ENCODE peak calls at places on chromosomes 1 and 21, in six cellular contexts. P, E, X, Z, I and H are unnamed samples. For H3K27me3, the result is how much of the 10 kb centered on the place peaks cover.

GRCh38 chr1:27109103-27109822 is 45.7 kb downstream of the SLC9A1 start:
- DNase-seq in Z (no peak), P (no peak), E (peak), X (no peak), I (no peak), H (no peak)

GRCh38 chr1:77876884-77877283 is 11.5 kb upstream of the NEXN start:
- DNase-seq in I (no peak), P (peak), E (peak), X (no peak), Z (no peak), H (peak)

GRCh38 chr1:98260839-98261238 is 340.0 kb upstream of the DPYD start:
- DNase-seq in I (no peak), Z (no peak), P (no peak), E (no peak), X (no peak), H (no peak)

GRCh38 chr1:178726545-178726944 is 1.5 kb downstream of the RALGPS2 start:
- DNase-seq in E (no peak), Z (no peak), P (no peak), I (no peak), X (no peak), H (no peak)

GRCh38 chr1:26477446-26478152 is 5.4 kb downstream of the HMGN2 start:
- DNase-seq in X (no peak), E (no peak), Z (no peak), P (peak), I (no peak), H (no peak)

GRCh38 chr1:173267453-173267945 is 60.4 kb upstream of the TNFSF4 start:
- DNase-seq in E (peak), P (peak), Z (no peak), X (no peak), I (no peak), H (peak)

GRCh38 chr1:97368296-97368695 is 552.5 kb downstream of the DPYD start:
- DNase-seq in X (no peak), E (no peak), I (no peak), Z (no peak), P (no peak), H (no peak)

GRCh38 chr1:2474933-2475371 is 1.1 kb upstream of the PLCH2 start:
- DNase-seq in E (no peak), Z (no peak), I (no peak), X (no peak), P (no peak), H (no peak)

GRCh38 chr1:226733309-226733708 is 5.8 kb downstream of the ITPKB start:
- DNase-seq in P (no peak), Z (no peak), I (no peak), E (no peak), X (no peak), H (no peak)

GRCh38 chr21:42992943-42993712 is 18.8 kb downstream of the PKNOX1 start:
- DNase-seq in Z (no peak), E (peak), P (peak), X (no peak), I (no peak), H (no peak)

GRCh38 chr1:204307334-204307883 is 52.3 kb downstream of the PLEKHA6 start:
- DNase-seq in I (no peak), Z (no peak), E (peak), P (peak), X (no peak), H (no peak)

GRCh38 chr21:28669331-28669730 is 323.3 kb downstream of the LTN1 start:
- DNase-seq in P (peak), Z (no peak), E (no peak), I (no peak), X (no peak), H (no peak)

GRCh38 chr21:36059823-36060158 is 535 bp downstream of the SETD4 start:
- DNase-seq in I (no peak), E (no peak), P (no peak), X (no peak), Z (no peak), H (peak)

GRCh38 chr1:30757196-30757949 is at the start of gene LAPTM5:
- DNase-seq in P (peak), I (peak), E (peak), Z (peak), X (no peak), H (peak)

GRCh38 chr1:12438349-12438924 is 179.6 kb downstream of the DHRS3 start:
- DNase-seq in I (peak), P (peak), Z (no peak), X (no peak), E (no peak), H (no peak)

GRCh38 chr1:157156058-157156541 is 17.9 kb upstream of the ETV3 start:
- DNase-seq in Z (peak), X (no peak), I (peak), P (peak), E (peak), H (peak)

GRCh38 chr1:73327998-73328397 is 870.0 kb downstream of the LRRIQ3 start:
- DNase-seq in Z (no peak), P (no peak), E (no peak), I (no peak), X (no peak), H (no peak)

GRCh38 chr1:181257117-181257516 is 168.6 kb downstream of the IER5 start:
- DNase-seq in P (no peak), I (no peak), E (no peak), X (no peak), Z (no peak), H (no peak)

GRCh38 chr1:204293605-204294365 is 65.9 kb downstream of the PLEKHA6 start:
- DNase-seq in X (no peak), Z (no peak), E (peak), I (no peak), P (no peak), H (no peak)

GRCh38 chr1:59485171-59485570 is 188.3 kb downstream of the FGGY start:
- DNase-seq in E (no peak), X (no peak), I (no peak), Z (no peak), P (no peak), H (no peak)

GRCh38 chr1:64745181-64745985 is 508 bp downstream of the RAVER2 start:
- DNase-seq in X (no peak), I (no peak), E (peak), Z (peak), P (peak), H (peak)

GRCh38 chr1:180179162-180179957 is 24.7 kb downstream of the QSOX1 start:
- DNase-seq in I (no peak), X (no peak), Z (no peak), E (no peak), P (no peak), H (no peak)

GRCh38 chr1:154413177-154413576 is 8.0 kb downstream of the IL6R start:
- DNase-seq in Z (no peak), P (no peak), I (no peak), E (no peak), X (no peak), H (no peak)

GRCh38 chr21:31203371-31204054 is 140.5 kb downstream of the TIAM1 start:
- DNase-seq in P (peak), Z (no peak), X (no peak), E (peak), I (no peak), H (peak)

GRCh38 chr1:161738627-161739287 is 10.8 kb upstream of the DUSP12 start:
- DNase-seq in E (peak), X (peak), Z (no peak), P (peak), I (peak), H (peak)

GRCh38 chr1:93079685-93080141 is 630 bp downstream of the MTF2 start:
- DNase-seq in E (peak), P (peak), X (no peak), Z (no peak), I (no peak), H (no peak)

GRCh38 chr1:11399250-11399649 is 79.7 kb upstream of the DISP3 start:
- DNase-seq in Z (no peak), I (no peak), E (no peak), X (no peak), P (no peak), H (no peak)

GRCh38 chr1:224851210-224851849 is 78.1 kb upstream of the DNAH14 start:
- DNase-seq in I (peak), E (peak), P (peak), Z (peak), X (no peak), H (peak)

GRCh38 chr1:163528710-163529348 is 207.1 kb downstream of the NUF2 start:
- DNase-seq in E (peak), I (no peak), P (peak), X (no peak), Z (no peak), H (peak)

GRCh38 chr1:159872896-159873295 is 10.4 kb upstream of the VSIG8 start:
- DNase-seq in Z (no peak), I (no peak), P (no peak), X (no peak), E (no peak), H (no peak)

GRCh38 chr1:93805027-93805426 is 74.0 kb downstream of the DNTTIP2 start:
- DNase-seq in I (no peak), Z (no peak), E (no peak), X (no peak), P (peak), H (no peak)

GRCh38 chr21:44878053-44878982 is 4.8 kb upstream of the PTTG1IP start:
- DNase-seq in P (no peak), Z (no peak), E (no peak), X (no peak), I (no peak), H (no peak)

GRCh38 chr1:217526636-217527035 is 104.3 kb downstream of the GPATCH2 start:
- DNase-seq in X (no peak), E (no peak), P (no peak), I (no peak), Z (no peak), H (peak)
- H3K4me3 ChIP-seq in X (no peak), E (no peak), P (no peak), I (no peak), Z (no peak), H (no peak)

GRCh38 chr1:208183977-208184901 is 59.9 kb downstream of the PLXNA2 start:
- DNase-seq in E (peak), Z (no peak), I (no peak), P (peak), X (no peak), H (peak)

GRCh38 chr1:208185801-208186201 is 58.4 kb downstream of the PLXNA2 start:
- DNase-seq in P (peak), X (no peak), I (no peak), E (no peak), Z (no peak), H (no peak)

GRCh38 chr1:208181259-208181816 is 62.8 kb downstream of the PLXNA2 start:
- DNase-seq in P (no peak), E (no peak), Z (no peak), I (no peak), X (no peak), H (no peak)

GRCh38 chr1:208184993-208185703 is 59.0 kb downstream of the PLXNA2 start:
- DNase-seq in P (peak), X (no peak), I (no peak), Z (no peak), E (peak), H (no peak)

DNA sequence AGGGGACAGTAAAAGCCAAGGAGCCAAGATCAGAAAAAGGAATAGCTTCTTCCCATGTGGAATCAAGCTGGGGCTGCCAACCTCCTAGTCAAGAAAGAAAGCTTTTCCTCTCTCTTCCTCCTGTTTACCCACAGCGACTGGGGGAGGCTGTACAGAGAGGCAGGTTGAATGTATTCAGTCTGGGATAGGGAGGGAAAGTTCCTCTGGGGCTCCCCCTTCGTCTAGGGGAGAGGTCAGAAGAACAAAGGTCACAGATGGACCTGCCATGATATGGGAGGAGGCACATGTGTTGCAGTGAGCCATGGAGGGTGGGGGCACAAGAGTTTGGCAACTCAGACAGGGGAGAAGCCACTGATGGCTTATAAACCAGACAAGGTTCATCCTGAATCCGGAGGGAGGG is 61.3 kb downstream of the PLXNA2 start:
- DNase-seq in P (no peak), E (no peak), Z (no peak), X (no peak), I (no peak), H (no peak)
- H3K27ac ChIP-seq in P (no peak), E (no peak), Z (no peak), X (no peak), I (no peak), H (no peak)

GRCh38 chr1:37102656-37103382 is 68.5 kb upstream of the GRIK3 start:
- DNase-seq in X (no peak), Z (no peak), P (no peak), I (no peak), E (no peak), H (no peak)
- H3K27me3 ChIP-seq in X (under half), Z (under half), P (under half), I (under half), E (under half), H (under half)

DNA sequence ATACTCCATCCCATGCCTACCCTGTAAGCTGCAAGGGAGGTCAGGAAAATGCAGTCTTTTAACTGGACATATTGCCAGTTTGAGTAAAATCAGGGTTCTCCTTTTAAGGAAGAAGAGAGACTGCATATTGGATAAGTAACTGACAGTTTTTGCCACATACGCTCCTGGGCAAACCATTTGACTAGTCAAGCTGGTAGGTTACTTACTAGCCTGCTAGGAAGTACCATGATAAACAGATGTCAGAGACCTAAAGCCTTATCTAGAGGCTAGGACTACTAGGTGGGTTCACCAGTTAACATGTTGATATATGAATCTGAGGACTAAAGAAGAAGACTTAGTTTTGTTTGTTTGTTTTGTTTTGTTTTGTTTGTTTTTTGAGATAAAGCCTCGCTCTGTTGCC is 33.5 kb downstream of the EEIG2 start:
- DNase-seq in I (no peak), X (no peak), E (no peak), Z (no peak), P (no peak), H (no peak)
- H3K4me3 ChIP-seq in I (no peak), X (no peak), E (no peak), Z (no peak), P (no peak), H (no peak)

GRCh38 chr1:24695202-24695974 is 49.9 kb upstream of the CLIC4 start:
- DNase-seq in Z (no peak), I (no peak), P (no peak), E (peak), X (no peak), H (no peak)

GRCh38 chr1:24696033-24696755 is 49.1 kb upstream of the CLIC4 start:
- DNase-seq in P (no peak), E (no peak), X (no peak), I (no peak), Z (no peak), H (no peak)

GRCh38 chr1:24692351-24692980 is 49.4 kb downstream of the SRRM1 start:
- DNase-seq in P (peak), Z (no peak), I (no peak), X (no peak), E (no peak), H (no peak)

GRCh38 chr1:24694380-24694843 is 50.8 kb upstream of the CLIC4 start:
- DNase-seq in E (peak), Z (no peak), X (no peak), P (peak), I (no peak), H (no peak)

DNA sequence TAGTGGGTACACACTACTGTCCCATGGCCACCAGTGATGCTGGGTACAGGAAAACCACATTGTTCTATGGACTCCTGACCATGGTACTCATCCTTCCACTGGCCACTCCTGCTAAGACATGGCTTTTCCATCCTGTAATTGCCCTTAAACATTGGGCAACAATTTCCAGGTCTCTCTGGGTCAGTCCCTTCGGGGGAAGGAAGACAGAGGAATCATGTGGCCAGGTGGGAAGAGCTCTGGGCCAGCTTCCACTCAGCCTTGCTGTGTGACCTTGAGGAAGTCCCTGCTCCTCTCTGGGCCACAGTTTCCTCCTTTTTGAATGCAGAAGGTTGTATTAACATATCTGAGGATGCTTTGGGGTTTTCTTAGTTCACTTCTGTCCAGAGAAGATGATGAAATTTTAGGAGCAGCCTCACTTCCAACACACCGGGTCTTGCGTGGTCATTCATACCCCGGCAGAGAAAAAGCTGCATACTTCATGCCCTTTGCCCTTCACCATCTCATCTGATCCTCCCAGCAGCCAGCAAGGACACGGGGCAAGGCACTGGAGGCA is 50.8 kb downstream of the SRRM1 start:
- DNase-seq in X (no peak), I (no peak), E (no peak), P (no peak), Z (no peak), H (no peak)
- H3K27ac ChIP-seq in X (peak), I (no peak), E (peak), P (no peak), Z (no peak), H (no peak)

DNA sequence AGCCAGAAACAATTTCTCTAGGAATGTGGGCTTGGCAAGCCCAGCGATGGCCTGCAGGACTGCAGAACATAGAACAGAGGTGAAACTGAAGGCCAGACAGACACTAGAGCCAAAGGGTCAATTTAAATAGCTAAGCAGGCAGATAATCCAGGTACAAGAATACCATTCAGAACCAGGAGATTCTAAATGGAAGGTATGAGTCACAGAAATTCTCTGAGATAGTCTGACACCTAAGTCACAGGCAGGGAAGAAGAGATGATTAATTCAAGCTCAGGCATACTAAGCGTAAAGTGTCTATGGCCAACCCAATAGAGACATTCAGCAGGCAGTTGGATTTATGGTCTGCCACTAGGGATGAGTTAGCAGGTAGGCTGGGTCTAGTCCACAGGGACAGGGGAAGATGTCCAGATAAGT is 383.6 kb downstream of the LMO4 start:
- DNase-seq in P (peak), X (no peak), Z (no peak), E (no peak), I (no peak), H (no peak)
- H3K27me3 ChIP-seq in P (under half), X (under half), Z (under half), E (under half), I (under half), H (under half)

GRCh38 chr1:16153110-16153998 is 2.5 kb downstream of the EPHA2 start:
- DNase-seq in I (no peak), E (no peak), Z (no peak), P (no peak), X (no peak), H (no peak)
- H3K4me3 ChIP-seq in I (no peak), E (peak), Z (no peak), P (peak), X (peak), H (peak)